ENCODE peak calls at places on chromosomes 7 and 10, in four cellular contexts. N, I, Q and M are unnamed samples.

GRCh38 chr7:47934831-47935230 is 13.4 kb downstream of the PKD1L1 start:
- DNase-seq in Q (no peak), I (no peak), N (no peak), M (no peak)

GRCh38 chr10:69061305-69062161 is 26.4 kb upstream of the SRGN start:
- DNase-seq in N (no peak), I (no peak), Q (peak), M (no peak)

GRCh38 chr7:119664601-119665000 is 608.4 kb upstream of the KCND2 start:
- DNase-seq in Q (no peak), N (no peak), I (no peak), M (no peak)

GRCh38 chr10:72455889-72456588 is 101.3 kb upstream of the DNAJB12 start:
- DNase-seq in I (no peak), N (no peak), Q (no peak), M (no peak)

GRCh38 chr7:79176859-79177477 is 276.5 kb downstream of the MAGI2 start:
- DNase-seq in N (no peak), I (no peak), Q (peak), M (peak)

GRCh38 chr7:139635521-139636240 is 112.2 kb downstream of the CLEC2L start:
- DNase-seq in N (no peak), I (no peak), Q (no peak), M (no peak)

GRCh38 chr10:110380255-110380654 is 75.5 kb upstream of the SMNDC1 start:
- DNase-seq in Q (no peak), N (no peak), I (no peak), M (no peak)

GRCh38 chr10:75572478-75572877 is 141.1 kb downstream of the LRMDA start:
- DNase-seq in N (no peak), Q (no peak), I (no peak), M (no peak)

GRCh38 chr10:132142396-132143161 is 44.2 kb upstream of the DPYSL4 start:
- DNase-seq in N (no peak), I (no peak), Q (no peak), M (no peak)

GRCh38 chr10:80281784-80282505 is 7.5 kb downstream of the MAT1A start:
- DNase-seq in Q (peak), N (no peak), I (no peak), M (no peak)

GRCh38 chr10:132294561-132295320 is 13.0 kb downstream of the STK32C start:
- DNase-seq in Q (no peak), N (no peak), I (no peak), M (no peak)

GRCh38 chr10:113381906-113382562 is 170.8 kb upstream of the HABP2 start:
- DNase-seq in I (no peak), Q (no peak), N (no peak), M (no peak)

GRCh38 chr10:29136401-29136800 is 152.5 kb upstream of the LYZL1 start:
- DNase-seq in Q (no peak), N (no peak), I (no peak), M (no peak)

GRCh38 chr7:127018889-127019288 is 233.9 kb downstream of the GRM8 start:
- DNase-seq in Q (no peak), I (no peak), N (no peak), M (no peak)

GRCh38 chr10:48582970-48583369 is 21.9 kb downstream of the ARHGAP22 start:
- DNase-seq in N (no peak), Q (no peak), I (no peak), M (no peak)

GRCh38 chr7:33421384-33421783 is 292.0 kb downstream of the BBS9 start:
- DNase-seq in I (no peak), N (no peak), Q (no peak), M (no peak)

GRCh38 chr7:159192013-159192412 is 47.3 kb upstream of the VIPR2 start:
- DNase-seq in Q (no peak), I (no peak), N (no peak), M (no peak)

GRCh38 chr10:42836771-42837468 is 54.3 kb downstream of the BMS1 start:
- DNase-seq in N (no peak), Q (peak), I (no peak), M (no peak)

GRCh38 chr10:48249004-48249762 is 25.3 kb downstream of the FRMPD2 start:
- DNase-seq in Q (no peak), N (no peak), I (no peak), M (no peak)

GRCh38 chr7:25359471-25360059 is 131.3 kb upstream of the NPVF start:
- DNase-seq in I (no peak), Q (no peak), N (no peak), M (no peak)

GRCh38 chr7:97798036-97799019 is 66.4 kb downstream of the TAC1 start:
- DNase-seq in I (no peak), Q (no peak), N (no peak), M (no peak)

GRCh38 chr7:104024632-104025031 is 35.2 kb upstream of the RELN start:
- DNase-seq in I (no peak), Q (peak), N (no peak), M (no peak)

GRCh38 chr10:1762066-1762465 is 24.7 kb upstream of the ADARB2 start:
- DNase-seq in I (no peak), N (no peak), Q (no peak), M (no peak)

GRCh38 chr7:66152538-66153191 is 38.0 kb downstream of the CRCP start:
- DNase-seq in N (no peak), I (peak), Q (no peak), M (no peak)

GRCh38 chr10:105023706-105024105 is 382.6 kb downstream of the SORCS3 start:
- DNase-seq in I (no peak), N (no peak), Q (no peak), M (no peak)

GRCh38 chr7:68246189-68246633 is 1249.6 kb downstream of the TYW1 start:
- DNase-seq in I (peak), N (no peak), Q (no peak), M (no peak)

GRCh38 chr10:82409671-82410070 is 534.7 kb downstream of the NRG3 start:
- DNase-seq in N (no peak), I (no peak), Q (no peak), M (no peak)

GRCh38 chr7:116984917-116985316 is 31.6 kb downstream of the ST7 start:
- DNase-seq in I (no peak), N (no peak), Q (peak), M (no peak)

GRCh38 chr10:114188876-114189275 is 9.7 kb downstream of the TDRD1 start:
- DNase-seq in Q (no peak), I (no peak), N (no peak), M (no peak)

GRCh38 chr10:110641256-110641655 is 2.9 kb upstream of the RBM20 start:
- DNase-seq in Q (peak), I (no peak), N (no peak), M (peak)

GRCh38 chr10:68598978-68599753 is 39.0 kb downstream of the TET1 start:
- DNase-seq in N (no peak), Q (peak), I (no peak), M (no peak)

GRCh38 chr10:29140991-29141390 is 147.9 kb upstream of the LYZL1 start:
- DNase-seq in Q (no peak), I (no peak), N (no peak), M (no peak)

GRCh38 chr10:803041-803741 is 113.7 kb upstream of the DIP2C start:
- DNase-seq in N (no peak), I (no peak), Q (no peak), M (no peak)

DNA sequence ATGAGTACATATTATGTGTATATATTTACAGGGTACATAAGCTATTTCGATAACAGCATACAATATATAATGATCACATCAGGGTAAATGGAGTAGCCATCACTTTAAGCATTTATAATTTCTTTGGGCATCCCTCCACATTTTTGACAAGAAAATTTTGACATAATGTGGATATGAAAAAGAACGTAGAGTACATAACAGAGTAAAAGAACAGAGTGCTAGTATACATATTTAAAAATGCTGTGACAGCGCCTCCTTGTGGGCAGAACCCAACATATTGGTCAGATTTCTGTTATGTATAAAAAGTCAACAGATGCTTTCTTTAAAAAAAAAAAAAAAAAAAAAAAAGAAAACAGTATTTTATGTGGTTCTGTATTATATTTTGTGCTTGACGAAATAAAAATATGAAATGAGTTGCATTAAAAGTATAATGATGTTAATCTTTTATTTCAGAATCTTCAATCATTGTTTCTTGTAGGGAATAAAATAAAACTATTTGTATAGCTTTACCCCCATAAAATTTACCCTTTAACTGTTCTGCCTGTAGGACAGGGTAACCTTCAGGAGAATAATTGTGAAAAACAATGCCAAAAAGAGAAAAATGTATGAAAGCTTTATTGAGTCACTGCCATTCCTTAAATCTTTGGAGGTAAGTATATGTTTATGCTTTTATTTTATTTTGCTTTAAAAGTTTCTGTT is 18.3 kb upstream of the HBP1 start:
- DNase-seq in I (no peak), N (no peak), Q (peak), M (peak)
- TF ChIP-seq SRF in I (no peak), N (no peak), Q (no peak), M (no peak)

DNA sequence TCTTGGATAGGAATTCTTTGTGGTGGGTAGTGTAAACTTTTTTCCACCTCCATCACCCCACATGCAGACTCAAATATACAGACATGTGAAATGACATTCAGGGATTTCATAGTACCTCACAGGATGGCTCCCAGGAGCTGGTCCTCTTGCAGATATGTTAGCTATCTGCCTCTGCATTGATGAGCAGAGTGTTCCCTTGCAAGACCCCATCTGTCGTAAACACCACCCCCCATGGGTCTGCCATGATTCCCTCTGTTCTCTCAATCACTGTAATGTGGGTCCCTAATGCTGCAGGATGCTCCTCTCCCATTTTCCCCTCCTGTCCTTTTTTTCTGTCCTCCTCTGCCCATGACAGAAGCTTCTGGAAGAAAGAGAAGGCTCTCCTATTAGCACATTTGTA is 391.2 kb upstream of the PODXL start:
- DNase-seq in Q (no peak), I (no peak), N (no peak), M (no peak)
- TF ChIP-seq EZH2 in Q (no peak), I (no peak), N (no peak), M (no peak)

GRCh38 chr10:85527610-85528317 is 838.8 kb downstream of the GRID1 start:
- DNase-seq in I (no peak), N (no peak), Q (no peak), M (no peak)
- TF ChIP-seq SRF in I (no peak), N (no peak), Q (no peak), M (no peak)

GRCh38 chr7:101299511-101300464 is 21.8 kb downstream of the IFT22 start:
- DNase-seq in Q (no peak), I (no peak), N (no peak), M (no peak)

GRCh38 chr7:101303102-101303701 is 18.4 kb downstream of the IFT22 start:
- DNase-seq in I (no peak), N (no peak), Q (no peak), M (no peak)

GRCh38 chr7:101302641-101303101 is 18.9 kb downstream of the IFT22 start:
- DNase-seq in Q (no peak), N (no peak), I (no peak), M (no peak)

GRCh38 chr7:101306307-101306706 is 15.3 kb downstream of the IFT22 start:
- DNase-seq in Q (no peak), I (no peak), N (no peak), M (no peak)

GRCh38 chr7:101300465-101301376 is 20.9 kb downstream of the IFT22 start:
- DNase-seq in Q (no peak), I (no peak), N (no peak), M (no peak)
- TF ChIP-seq EZH2 in Q (no peak), I (no peak), N (no peak), M (no peak)

DNA sequence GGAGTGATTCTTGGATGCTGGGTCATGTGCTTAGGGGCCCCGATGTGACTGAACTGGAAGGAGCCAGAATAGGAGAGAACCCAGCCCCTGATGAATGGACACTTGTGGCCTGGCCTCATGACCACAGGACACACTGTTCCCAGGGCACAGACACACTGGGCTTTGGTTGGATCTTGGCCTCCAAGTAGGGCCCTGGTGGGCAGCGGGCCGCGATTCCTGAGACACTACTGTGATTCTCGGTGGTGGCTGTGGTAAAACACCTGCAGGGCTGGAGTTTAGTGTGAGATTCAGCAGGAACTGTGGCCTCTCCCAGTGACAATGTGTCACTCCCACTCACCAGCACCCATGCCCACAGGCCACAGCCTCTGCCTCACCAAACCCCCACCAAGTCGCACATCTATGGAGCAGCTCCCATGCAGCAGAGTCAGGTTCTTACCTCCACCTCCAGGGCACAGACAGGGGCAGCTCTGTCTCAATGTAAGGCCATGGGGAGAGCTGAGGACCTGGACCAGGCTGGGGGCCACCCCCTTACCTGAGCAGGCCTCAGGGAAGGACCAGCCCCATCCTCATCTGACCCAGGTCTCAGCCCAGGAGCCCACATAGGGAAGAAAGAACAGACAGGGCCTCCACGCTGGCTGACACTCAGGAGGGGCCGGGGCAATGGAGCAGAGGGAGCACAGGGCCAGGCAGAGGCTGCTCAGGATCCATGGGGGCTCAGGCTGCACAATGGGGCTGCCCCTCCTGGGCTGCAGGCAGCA is 33.2 kb upstream of the ZNF716 start:
- DNase-seq in I (no peak), N (no peak), Q (no peak), M (no peak)
- TF ChIP-seq SRF in I (no peak), N (no peak), Q (no peak), M (no peak)

GRCh38 chr7:27193335-27194001 is 6.4 kb downstream of the HOXA13 start:
- DNase-seq in N (no peak), Q (no peak), I (no peak), M (no peak)
- TF ChIP-seq EZH2 in N (no peak), Q (no peak), I (peak), M (no peak)

GRCh38 chr10:37803269-37803668 is 54.1 kb downstream of the ZNF248 start:
- DNase-seq in I (no peak), N (no peak), Q (no peak), M (no peak)

DNA sequence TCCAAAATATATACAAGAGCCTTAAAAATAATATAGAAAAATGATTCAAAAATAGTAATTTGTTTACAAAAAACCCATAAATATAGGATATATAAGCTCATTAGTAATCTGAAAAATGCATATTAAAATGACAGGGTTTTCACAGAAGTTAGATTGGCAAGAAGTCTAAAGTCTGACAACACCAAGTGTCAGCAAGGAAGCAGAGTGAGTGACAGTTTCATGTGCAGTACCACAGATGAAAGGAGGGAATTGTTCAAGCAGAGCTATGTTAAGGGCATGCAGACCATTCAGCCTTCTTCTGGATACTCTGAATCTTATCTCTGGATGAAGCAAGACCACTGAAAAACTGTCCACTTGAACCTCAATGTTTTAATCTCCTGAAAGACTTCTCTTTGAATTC is 55.9 kb downstream of the ZNF248 start:
- DNase-seq in N (no peak), Q (no peak), I (no peak), M (no peak)
- TF ChIP-seq SRF in N (no peak), Q (no peak), I (no peak), M (no peak)

GRCh38 chr10:49611815-49612512 is 1.9 kb downstream of the SLC18A3 start:
- DNase-seq in N (no peak), Q (no peak), I (no peak), M (no peak)
- TF ChIP-seq EZH2 in N (no peak), Q (no peak), I (peak), M (no peak)